ENCODE peak calls at places on chromosomes 3 and 15, in eight cellular contexts. C is IMR-90; E is body of pancreas; A is neuronal stem cell; W is activated naive CD4-positive, alpha-beta T cell; H is T-helper 1 cell; Y is ACHN; Q is T1000. U is an unnamed sample.

GRCh38 chr3:196774845-196775422 is 35.3 kb downstream of the PAK2 start:
- DNase-seq in Q (no peak), C (peak; percentile 21), W (no peak), Y (no peak), H (no peak), E (no peak), A (no peak), U (no peak)

GRCh38 chr3:113287818-113288648 is 76.7 kb downstream of the BOC start:
- DNase-seq in H (no peak), W (no peak), Q (peak; percentile 20), E (peak; percentile 70), A (peak; percentile 68), C (peak; percentile 72), Y (peak; percentile 59), U (peak; percentile 27)

GRCh38 chr15:81023483-81024264 is 23.0 kb downstream of the TLNRD1 start:
- DNase-seq in W (no peak), Q (no peak), C (peak; percentile 66), E (no peak), A (no peak), Y (no peak), H (no peak), U (no peak)

GRCh38 chr3:24245056-24245455 is 249.6 kb downstream of the THRB start:
- DNase-seq in H (no peak), A (no peak), E (no peak), Y (no peak), C (no peak), W (no peak), Q (no peak), U (no peak)

GRCh38 chr3:122560680-122561079 is 3.4 kb downstream of the PARP9 start:
- DNase-seq in Q (no peak), E (peak; percentile 71), H (peak; percentile 23), C (peak; percentile 71), W (no peak), A (no peak), Y (peak; percentile 62), U (peak; percentile 15)

GRCh38 chr15:52295421-52295991 is at the start of gene MYO5C:
- DNase-seq in Y (peak; percentile 80), E (peak; percentile 96), Q (no peak), C (no peak), A (peak; percentile 52), H (no peak), W (no peak), U (no peak)

GRCh38 chr3:104632947-104633346 is 733.8 kb upstream of the ALCAM start:
- DNase-seq in A (no peak), H (no peak), Q (no peak), W (no peak), E (no peak), C (peak; percentile 17), Y (no peak), U (no peak)

GRCh38 chr3:140917769-140918168 is 23.9 kb upstream of the SLC25A36 start:
- DNase-seq in H (no peak), A (no peak), Y (no peak), C (no peak), Q (no peak), E (peak; percentile 86), W (no peak), U (no peak)

GRCh38 chr3:45957606-45958005 is 14.3 kb downstream of the CXCR6 start:
- DNase-seq in W (no peak), Y (no peak), E (no peak), C (no peak), Q (no peak), H (no peak), A (no peak), U (no peak)

GRCh38 chr3:124767259-124767658 is 37.0 kb downstream of the UMPS start:
- DNase-seq in C (no peak), H (no peak), Y (no peak), A (no peak), Q (no peak), E (no peak), W (no peak), U (no peak)

GRCh38 chr3:108757404-108757982 is at the start of gene RETNLB:
- DNase-seq in W (no peak), Q (no peak), A (no peak), Y (no peak), C (no peak), E (peak; percentile 74), H (no peak), U (no peak)

GRCh38 chr3:7697538-7697937 is 804.1 kb upstream of the LMCD1 start:
- DNase-seq in Y (no peak), W (no peak), E (no peak), A (no peak), Q (no peak), C (no peak), H (no peak), U (no peak)

GRCh38 chr15:93141373-93141790 is 52.4 kb upstream of the RGMA start:
- DNase-seq in C (no peak), E (no peak), A (no peak), Q (no peak), W (no peak), Y (no peak), H (peak; percentile 13), U (no peak)

GRCh38 chr3:65597225-65597951 is 441.3 kb downstream of the MAGI1 start:
- DNase-seq in Y (no peak), W (no peak), E (peak; percentile 47), Q (no peak), A (peak; percentile 96), H (no peak), C (peak; percentile 54), U (no peak)

GRCh38 chr3:12822725-12823373 is 18.5 kb downstream of the RPL32 start:
- DNase-seq in Q (no peak), A (no peak), Y (peak; percentile 47), E (no peak), W (no peak), C (peak; percentile 51), H (no peak), U (no peak)

GRCh38 chr3:109643590-109643989 is 306.2 kb upstream of the DPPA4 start:
- DNase-seq in C (peak; percentile 79), E (no peak), Y (peak; percentile 67), W (no peak), A (no peak), Q (peak; percentile 24), H (no peak), U (no peak)

GRCh38 chr15:48392356-48392755 is 61.1 kb downstream of the DUT start:
- DNase-seq in Q (no peak), Y (no peak), A (no peak), E (peak; percentile 14), H (no peak), C (no peak), W (no peak), U (no peak)

GRCh38 chr3:188266581-188267274 is 112.8 kb downstream of the LPP start:
- DNase-seq in H (no peak), Q (no peak), A (no peak), E (no peak), Y (peak; percentile 72), C (peak; percentile 86), W (no peak), U (no peak)

GRCh38 chr15:37056894-37057205 is 43.5 kb downstream of the MEIS2 start:
- DNase-seq in E (no peak), Y (no peak), A (no peak), W (no peak), C (no peak), Q (no peak), H (no peak), U (no peak)

GRCh38 chr3:142595141-142595540 is 1.1 kb upstream of the PLS1 start:
- DNase-seq in Q (no peak), W (no peak), C (no peak), A (no peak), E (no peak), H (no peak), Y (no peak), U (no peak)

GRCh38 chr3:102529452-102529851 is 94.6 kb downstream of the ZPLD1 start:
- DNase-seq in H (no peak), E (no peak), W (no peak), C (peak; percentile 7), Q (no peak), A (no peak), Y (peak; percentile 42), U (no peak)

U was measured in effector CD8-positive, alpha-beta T cell.